ENCODE peak calls at places on chromosomes 3 and 15, in four cellular contexts. One of them, this sample, is unnamed.

GRCh38 chr3:66898155-66898554 is 100.0 kb upstream of the KBTBD8 start:
- DNase-seq in NAMALWA: no peak
- DNase-seq in mesendoderm: peak; percentile 11
- DNase-seq in GDM1: no peak
- DNase-seq in this sample: no peak

GRCh38 chr15:61196156-61196555 is 32.9 kb downstream of the RORA start:
- DNase-seq in GDM1: no peak
- DNase-seq in mesendoderm: peak; percentile 76
- DNase-seq in NAMALWA: no peak
- DNase-seq in this sample: no peak

GRCh38 chr15:95024388-95024787 is 793.0 kb downstream of the MCTP2 start:
- DNase-seq in NAMALWA: peak; percentile 51
- DNase-seq in GDM1: no peak
- DNase-seq in mesendoderm: peak; percentile 78
- DNase-seq in this sample: no peak

GRCh38 chr15:56978898-56979662 is 60.6 kb downstream of the TCF12 start:
- DNase-seq in GDM1: no peak
- DNase-seq in NAMALWA: no peak
- DNase-seq in mesendoderm: no peak
- DNase-seq in this sample: no peak

GRCh38 chr3:80701349-80701748 is 933.6 kb upstream of the ROBO1 start:
- DNase-seq in mesendoderm: no peak
- DNase-seq in NAMALWA: no peak
- DNase-seq in GDM1: no peak
- DNase-seq in this sample: no peak

GRCh38 chr15:99098426-99098825 is 6.5 kb upstream of the SYNM start:
- DNase-seq in mesendoderm: no peak
- DNase-seq in NAMALWA: no peak
- DNase-seq in GDM1: no peak
- DNase-seq in this sample: no peak

GRCh38 chr15:55461447-55461846 is 46.6 kb downstream of the DNAAF4 start:
- DNase-seq in mesendoderm: no peak
- DNase-seq in NAMALWA: no peak
- DNase-seq in GDM1: no peak
- DNase-seq in this sample: no peak

GRCh38 chr3:179071161-179071568 is 444 bp downstream of the ZMAT3 start:
- DNase-seq in GDM1: peak; percentile 35
- DNase-seq in mesendoderm: peak; percentile 33
- DNase-seq in NAMALWA: peak; percentile 46
- DNase-seq in this sample: peak; percentile 57

GRCh38 chr3:138361193-138361525 is 12.8 kb downstream of the MRAS start:
- DNase-seq in NAMALWA: no peak
- DNase-seq in GDM1: no peak
- DNase-seq in mesendoderm: no peak
- DNase-seq in this sample: no peak

GRCh38 chr3:11307830-11308432 is 35.7 kb downstream of the ATG7 start:
- DNase-seq in mesendoderm: no peak
- DNase-seq in GDM1: no peak
- DNase-seq in NAMALWA: no peak
- DNase-seq in this sample: no peak

GRCh38 chr15:89129123-89129815 is 41.0 kb downstream of the ABHD2 start:
- DNase-seq in mesendoderm: peak; percentile 59
- DNase-seq in NAMALWA: peak; percentile 72
- DNase-seq in GDM1: peak; percentile 29
- DNase-seq in this sample: peak; percentile 52